ENCODE peak calls at places on chromosomes 13 and 19, in seven cellular contexts. I is BE2C; O is ovary; B is iPS DF 6.9; F is CD8-positive, alpha-beta T cell; U is heart left ventricle; H is K562. Y is an unnamed sample.

GRCh38 chr19:28242317-28242927 is 970.5 kb downstream of the UQCRFS1 start:
- DNase-seq in U (no peak), O (no peak), I (no peak), F (no peak), H (peak; percentile 67), B (peak; percentile 50), Y (peak; percentile 53)

GRCh38 chr13:83780201-83780600 is 102.1 kb downstream of the SLITRK1 start:
- DNase-seq in I (peak; percentile 33), H (peak; percentile 4), O (no peak), U (no peak), B (peak; percentile 52), F (no peak), Y (peak; percentile 4)

GRCh38 chr13:80945328-80945727 is 604.4 kb upstream of the SPRY2 start:
- DNase-seq in U (peak; percentile 31), O (no peak), F (no peak), H (no peak), I (peak; percentile 69), B (peak; percentile 58), Y (no peak)

GRCh38 chr13:113815151-113816058 is 48.5 kb downstream of the GAS6 start:
- DNase-seq in B (no peak), U (no peak), F (no peak), I (no peak), O (no peak), H (no peak), Y (peak; percentile 84)

GRCh38 chr19:47110521-47111080 is 3.0 kb downstream of the ZC3H4 start:
- DNase-seq in B (no peak), H (no peak), U (no peak), O (no peak), F (no peak), I (peak; percentile 31), Y (peak; percentile 72)

GRCh38 chr19:51101171-51101865 is 6.9 kb downstream of the CTU1 start:
- DNase-seq in H (no peak), I (no peak), U (no peak), F (no peak), B (no peak), O (no peak), Y (no peak)

GRCh38 chr19:8363803-8364771 is at the start of gene ANGPTL4:
- DNase-seq in U (peak; percentile 93), O (peak; percentile 36), I (peak; percentile 68), H (peak; percentile 68), B (no peak), F (no peak), Y (no peak)

GRCh38 chr19:55344444-55344843 is 4.8 kb downstream of the KMT5C start:
- DNase-seq in H (no peak), I (peak; percentile 66), F (no peak), B (no peak), U (no peak), O (no peak), Y (no peak)

GRCh38 chr19:48147597-48148175 is 22.5 kb downstream of the LIG1 start:
- DNase-seq in F (no peak), B (no peak), O (no peak), U (no peak), I (no peak), H (no peak), Y (no peak)

GRCh38 chr13:37485766-37486165 is 112.8 kb downstream of the POSTN start:
- DNase-seq in I (no peak), B (no peak), F (no peak), H (no peak), U (no peak), O (no peak), Y (no peak)

GRCh38 chr13:49443327-49443688 is 556 bp downstream of the CAB39L start:
- DNase-seq in I (no peak), F (no peak), O (no peak), B (no peak), U (no peak), H (no peak), Y (peak; percentile 70)

GRCh38 chr13:112807653-112808376 is 118.0 kb downstream of the ATP11A start:
- DNase-seq in I (no peak), B (no peak), H (no peak), F (no peak), O (no peak), U (no peak), Y (no peak)

GRCh38 chr13:110000534-110001345 is 214.4 kb upstream of the IRS2 start:
- DNase-seq in I (no peak), U (no peak), O (no peak), B (no peak), H (no peak), F (no peak), Y (no peak)

GRCh38 chr19:55210120-55210493 is 806 bp upstream of the PTPRH start:
- DNase-seq in B (no peak), F (no peak), U (no peak), I (no peak), O (no peak), H (no peak), Y (no peak)

GRCh38 chr13:57630661-57631606 is 610 bp upstream of the PCDH17 start:
- DNase-seq in I (peak; percentile 44), F (no peak), H (no peak), B (no peak), O (no peak), U (peak; percentile 25), Y (no peak)

GRCh38 chr19:1175020-1175419 is 952 bp upstream of the SBNO2 start:
- DNase-seq in H (no peak), U (no peak), F (no peak), O (no peak), I (no peak), B (no peak), Y (no peak)

GRCh38 chr19:49790866-49791265 is 22.2 kb downstream of the FUZ start:
- DNase-seq in I (no peak), O (peak; percentile 93), F (no peak), H (peak; percentile 41), U (no peak), B (no peak), Y (no peak)

GRCh38 chr13:65240773-65241172 is 1989.4 kb downstream of the PCDH9 start:
- DNase-seq in O (no peak), H (no peak), U (no peak), F (no peak), B (no peak), I (no peak), Y (no peak)

GRCh38 chr13:95354680-95355487 is 53.6 kb upstream of the ABCC4 start:
- DNase-seq in B (no peak), U (no peak), F (no peak), H (no peak), I (no peak), O (no peak), Y (no peak)

GRCh38 chr13:24106429-24106828 is 54.1 kb upstream of the SPATA13 start:
- DNase-seq in O (no peak), H (no peak), U (no peak), I (no peak), B (no peak), F (no peak), Y (no peak)

DNA sequence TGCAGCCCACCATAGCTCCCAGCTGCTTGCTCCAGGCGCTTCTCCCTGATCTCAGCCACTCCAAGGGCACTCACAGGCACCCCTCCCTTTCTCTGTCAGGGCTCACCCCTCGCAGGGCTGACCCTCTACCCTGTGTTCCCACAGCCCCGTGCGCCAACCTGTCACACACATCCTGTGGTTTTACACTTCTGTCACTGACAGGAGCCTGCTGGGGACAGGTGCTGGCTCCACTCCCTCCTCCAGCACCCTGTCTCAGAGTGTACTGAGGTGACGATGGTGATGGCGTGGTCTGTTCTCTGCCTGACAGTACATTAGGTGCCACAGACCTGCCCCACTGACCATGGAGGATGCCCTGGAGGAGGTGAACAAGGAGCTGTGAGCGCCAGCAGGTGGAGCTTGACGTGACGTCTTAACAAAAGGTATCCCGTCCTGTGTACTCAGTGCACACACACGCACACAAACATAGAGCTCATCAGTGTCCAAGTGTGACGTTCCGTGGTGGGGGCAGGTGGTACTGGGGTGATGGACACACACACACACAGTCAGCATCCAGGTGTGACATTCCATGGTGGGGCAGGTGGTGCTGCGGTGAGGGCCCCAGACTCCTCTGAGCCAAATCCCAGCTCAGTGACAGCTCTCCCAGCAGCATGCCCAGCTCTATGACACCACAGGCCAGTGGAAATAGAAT is 20.9 kb downstream of the C19orf44 start:
- DNase-seq in H (no peak), B (no peak), F (no peak), O (no peak), I (no peak), U (no peak), Y (peak; percentile 23)
- H3K36me3 ChIP-seq in H (peaks cover 78% of the 10 kb centered on the region), B (peaks cover 47% of the 10 kb centered on the region), F (peaks cover 35% of the 10 kb centered on the region), O (no peaks in the 10 kb centered on the region), I (peaks cover 76% of the 10 kb centered on the region), U (peaks cover 90% of the 10 kb centered on the region), Y (peaks cover 80% of the 10 kb centered on the region)

GRCh38 chr19:6837525-6837924 is 49.9 kb upstream of the ADGRE1 start:
- DNase-seq in U (no peak), B (no peak), O (no peak), I (no peak), F (no peak), H (no peak), Y (no peak)

GRCh38 chr19:6835501-6835900 is 51.9 kb upstream of the ADGRE1 start:
- DNase-seq in I (no peak), O (no peak), U (no peak), F (no peak), H (no peak), B (no peak), Y (no peak)

GRCh38 chr19:6834433-6834832 is 52.9 kb upstream of the ADGRE1 start:
- DNase-seq in F (no peak), H (no peak), B (no peak), O (no peak), U (no peak), I (no peak), Y (no peak)

GRCh38 chr19:6832412-6832811 is 55.0 kb upstream of the ADGRE1 start:
- DNase-seq in U (no peak), O (no peak), F (no peak), H (no peak), I (no peak), B (no peak), Y (no peak)

DNA sequence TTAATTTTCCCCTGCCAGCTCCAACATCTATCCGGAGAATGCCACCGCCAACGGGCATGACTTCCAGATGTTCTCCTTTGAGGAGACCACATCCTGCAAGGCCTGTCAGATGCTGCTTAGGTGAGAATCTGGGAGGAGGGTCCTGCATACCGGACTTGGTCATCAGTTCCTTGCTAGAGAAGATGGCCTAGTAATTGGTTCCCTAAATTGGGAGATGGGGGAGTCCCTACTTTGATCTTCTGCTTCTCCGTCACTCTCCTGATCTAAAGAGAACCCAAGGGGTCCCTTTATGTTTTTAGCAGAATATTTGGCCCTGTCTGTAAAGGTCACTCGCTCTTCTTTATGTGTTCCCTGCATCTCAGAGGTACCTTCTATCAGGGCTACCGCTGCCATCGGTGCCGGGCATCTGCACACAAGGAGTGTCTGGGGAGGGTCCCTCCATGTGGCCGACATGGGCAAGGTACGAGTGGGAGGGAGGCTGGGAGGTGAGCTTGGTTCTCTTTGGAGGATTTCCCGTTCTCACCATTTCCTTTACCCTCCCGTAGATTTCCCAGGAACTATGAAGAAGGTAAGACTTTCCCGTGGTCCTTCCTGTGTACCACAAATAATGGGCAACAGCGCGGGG is 54.1 kb upstream of the ADGRE1 start:
- DNase-seq in B (no peak), I (no peak), O (no peak), H (no peak), U (no peak), F (no peak), Y (no peak)
- H3K36me3 ChIP-seq in B (no peaks in the 10 kb centered on the region), I (no peaks in the 10 kb centered on the region), O (no peaks in the 10 kb centered on the region), H (no peaks in the 10 kb centered on the region), U (no peaks in the 10 kb centered on the region), F (peaks cover 54% of the 10 kb centered on the region), Y (peaks cover 92% of the 10 kb centered on the region)

GRCh38 chr19:33390120-33390907 is 16.8 kb downstream of the CEBPG start:
- DNase-seq in I (peak; percentile 28), H (no peak), O (peak; percentile 67), B (no peak), F (no peak), U (peak; percentile 61), Y (no peak)
- H3K36me3 ChIP-seq in I (peaks cover 16% of the 10 kb centered on the region), H (peaks cover 2% of the 10 kb centered on the region), O (no peaks in the 10 kb centered on the region), B (no peaks in the 10 kb centered on the region), F (no peaks in the 10 kb centered on the region), U (no peaks in the 10 kb centered on the region), Y (peaks cover 3% of the 10 kb centered on the region)

GRCh38 chr19:17108453-17108784 is 32.8 kb downstream of the MYO9B start:
- DNase-seq in O (no peak), B (no peak), F (no peak), U (no peak), I (no peak), H (no peak), Y (no peak)
- H3K36me3 ChIP-seq in O (no peaks in the 10 kb centered on the region), B (peaks cover under 1% of the 10 kb centered on the region), F (peaks cover 19% of the 10 kb centered on the region), U (peaks cover 27% of the 10 kb centered on the region), I (peaks cover under 1% of the 10 kb centered on the region), H (peaks cover 57% of the 10 kb centered on the region), Y (peaks cover 66% of the 10 kb centered on the region)

Y was measured in OCI-LY7.